ENCODE peak calls at places on chromosomes 3 and 15, in nine cellular contexts. F, N, Q, U, O, B, W, I and Z are unnamed samples.

GRCh38 chr15:59172289-59172901 is 34.2 kb upstream of the LDHAL6B start:
- DNase-seq in F (no peak), N (no peak), Q (no peak), U (no peak), O (no peak), B (no peak), W (no peak), I (no peak), Z (no peak)

GRCh38 chr3:51082363-51082762 is 302.7 kb upstream of the MANF start:
- DNase-seq in F (no peak), N (no peak), Q (no peak), U (no peak), O (no peak), B (no peak), W (no peak), I (no peak), Z (no peak)

GRCh38 chr3:182121424-182121823 is 409.7 kb downstream of the SOX2 start:
- DNase-seq in F (no peak), N (no peak), Q (no peak), U (no peak), O (no peak), B (no peak), W (no peak), I (no peak), Z (no peak)

GRCh38 chr3:172470588-172470987 is 22.3 kb upstream of the GHSR start:
- DNase-seq in F (no peak), N (no peak), Q (no peak), U (no peak), O (no peak), B (no peak), W (no peak), I (no peak), Z (no peak)

GRCh38 chr3:120177151-120177550 is 82.9 kb upstream of the GSK3B start:
- DNase-seq in F (no peak), N (no peak), Q (peak; percentile 27), U (no peak), O (peak; percentile 79), B (no peak), W (no peak), I (no peak), Z (no peak)

GRCh38 chr15:79615754-79616153 is 183.6 kb downstream of the MINAR1 start:
- DNase-seq in F (no peak), N (no peak), Q (no peak), U (no peak), O (no peak), B (no peak), W (no peak), I (no peak), Z (no peak)

GRCh38 chr3:51591231-51591630 is 52.7 kb downstream of the RAD54L2 start:
- DNase-seq in F (no peak), N (no peak), Q (no peak), U (no peak), O (no peak), B (no peak), W (no peak), I (no peak), Z (no peak)

GRCh38 chr3:28250999-28251398 is 9.6 kb downstream of the CMC1 start:
- DNase-seq in F (no peak), N (no peak), Q (no peak), U (peak; percentile 25), O (no peak), B (no peak), W (no peak), I (no peak), Z (no peak)

GRCh38 chr15:96274698-96275097 is 55.8 kb upstream of the NR2F2 start:
- DNase-seq in F (no peak), N (no peak), Q (no peak), U (no peak), O (no peak), B (no peak), W (no peak), I (no peak), Z (no peak)

GRCh38 chr3:18808423-18808822 is 339.9 kb upstream of the KCNH8 start:
- DNase-seq in F (no peak), N (no peak), Q (no peak), U (no peak), O (no peak), B (no peak), W (no peak), I (no peak), Z (no peak)

GRCh38 chr3:152317956-152318355 is 49.2 kb downstream of the MBNL1 start:
- DNase-seq in F (no peak), N (no peak), Q (no peak), U (no peak), O (no peak), B (no peak), W (no peak), I (no peak), Z (no peak)

GRCh38 chr15:34984884-34985630 is 3.0 kb downstream of the ZNF770 start:
- DNase-seq in F (no peak), N (no peak), Q (no peak), U (no peak), O (no peak), B (peak; percentile 61), W (no peak), I (no peak), Z (no peak)

GRCh38 chr3:72907851-72908620 is 20.2 kb downstream of the GXYLT2 start:
- DNase-seq in F (no peak), N (no peak), Q (peak; percentile 38), U (no peak), O (no peak), B (peak; percentile 53), W (no peak), I (no peak), Z (no peak)

GRCh38 chr3:71006810-71007785 is 576.4 kb downstream of the FOXP1 start:
- DNase-seq in F (no peak), N (peak; percentile 8), Q (no peak), U (peak; percentile 43), O (no peak), B (no peak), W (no peak), I (no peak), Z (no peak)

GRCh38 chr3:23696842-23697241 is 108.9 kb upstream of the UBE2E1 start:
- DNase-seq in F (peak; percentile 71), N (no peak), Q (no peak), U (no peak), O (no peak), B (no peak), W (no peak), I (no peak), Z (no peak)

GRCh38 chr15:73796266-73796939 is 43.3 kb upstream of the INSYN1 start:
- DNase-seq in F (no peak), N (no peak), Q (no peak), U (no peak), O (no peak), B (no peak), W (no peak), I (no peak), Z (no peak)

GRCh38 chr15:81309647-81310460 is 14.1 kb downstream of the STARD5 start:
- DNase-seq in F (peak; percentile 45), N (no peak), Q (no peak), U (no peak), O (no peak), B (no peak), W (no peak), I (no peak), Z (no peak)
- TF ChIP-seq POLR2A in F (no peak), N (no peak), Q (no peak), U (no peak), O (no peak), B (no peak), W (no peak), I (no peak), Z (no peak)

DNA sequence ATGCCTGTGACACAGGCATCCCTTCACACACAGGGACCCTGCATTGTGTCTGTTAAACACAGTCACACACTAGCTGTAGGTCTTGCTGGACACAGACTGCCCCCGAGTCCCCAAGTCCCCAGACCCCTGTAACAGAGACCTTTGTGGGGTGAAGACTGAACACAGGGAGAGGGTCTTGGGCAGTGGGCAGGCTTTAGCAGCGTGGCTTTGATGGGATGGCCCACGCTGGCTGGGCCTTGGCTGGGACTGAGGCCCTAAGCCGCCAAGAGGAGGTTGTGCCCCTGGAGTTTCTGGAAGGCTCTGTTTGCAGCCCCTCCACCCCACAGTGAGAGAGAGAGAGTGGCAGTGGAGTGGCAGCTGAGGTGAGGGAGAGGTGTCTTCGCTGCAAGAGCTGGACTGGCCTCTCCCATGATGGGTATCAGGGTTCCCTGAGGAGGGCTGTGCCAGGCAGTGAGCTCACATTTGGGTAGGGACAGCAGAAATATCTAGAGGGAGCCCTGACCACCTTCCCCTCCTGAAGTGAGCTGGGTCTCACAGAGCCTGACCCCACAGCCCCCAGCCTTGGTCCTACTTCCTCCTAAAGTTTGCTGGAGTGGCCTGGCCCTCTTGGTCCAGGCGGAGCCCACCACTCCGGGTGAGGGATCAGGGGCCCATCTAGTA is 635 bp upstream of the VILL start:
- DNase-seq in F (peak; percentile 36), N (no peak), Q (no peak), U (no peak), O (no peak), B (peak; percentile 36), W (peak; percentile 15), I (peak; percentile 76), Z (no peak)
- TF ChIP-seq CTCF in F (no peak), N (no peak), Q (no peak), U (no peak), O (no peak), B (no peak), W (no peak), I (no peak), Z (no peak)

DNA sequence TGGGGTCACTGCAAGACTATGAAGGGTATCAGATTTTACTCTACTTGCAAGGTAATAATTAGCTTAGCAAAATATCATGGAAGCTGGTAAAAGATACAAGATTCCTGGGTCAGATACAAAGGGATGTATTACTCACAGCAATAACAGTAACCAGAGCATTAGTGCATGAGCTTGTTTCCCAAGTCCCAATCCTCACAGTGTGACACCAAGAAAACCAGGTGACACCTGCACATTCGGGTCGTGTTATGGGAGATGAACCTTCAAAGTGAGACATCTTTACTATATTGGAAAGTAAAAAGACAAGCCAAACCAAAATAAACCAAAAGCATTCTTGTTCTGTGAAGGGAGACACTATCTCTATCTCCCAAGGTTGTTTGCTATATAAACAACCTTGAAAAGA is 528.7 kb upstream of the TGFBR2 start:
- DNase-seq in F (no peak), N (no peak), Q (no peak), U (no peak), O (no peak), B (no peak), W (no peak), I (no peak), Z (no peak)
- TF ChIP-seq POLR2A in F (no peak), N (no peak), Q (no peak), U (no peak), O (no peak), B (no peak), W (no peak), I (no peak), Z (no peak)

GRCh38 chr3:169931747-169932520 is 20.6 kb downstream of the SAMD7 start:
- DNase-seq in F (peak; percentile 85), N (no peak), Q (no peak), U (no peak), O (no peak), B (no peak), W (no peak), I (no peak), Z (no peak)

GRCh38 chr3:169929830-169930519 is 18.6 kb downstream of the SAMD7 start:
- DNase-seq in F (no peak), N (peak; percentile 42), Q (no peak), U (peak; percentile 56), O (no peak), B (no peak), W (no peak), I (no peak), Z (no peak)
- TF ChIP-seq CTCF in F (no peak), N (peak; percentile 53), Q (no peak), U (peak; percentile 17), O (no peak), B (no peak), W (no peak), I (no peak), Z (no peak)